ENCODE peak calls at places on chromosomes 4 and X, in seven cellular contexts. I, T, M, A, P, L and N are unnamed samples.

GRCh38 chrX:55008571-55009358 is 8.6 kb downstream of the APEX2 start:
- DNase-seq in P (no peak), L (no peak), I (peak), M (no peak), A (no peak), T (no peak), N (no peak)

GRCh38 chr4:24754586-24754985 is 40.8 kb upstream of the SOD3 start:
- DNase-seq in L (no peak), I (no peak), M (no peak), T (no peak), A (no peak), P (no peak), N (no peak)

GRCh38 chr4:48299560-48299959 is 29.9 kb upstream of the TEC start:
- DNase-seq in L (no peak), T (no peak), I (no peak), A (no peak), P (no peak), M (no peak), N (no peak)

GRCh38 chr4:147994491-147995385 is 262.9 kb downstream of the ARHGAP10 start:
- DNase-seq in I (no peak), L (no peak), P (no peak), A (no peak), T (no peak), M (no peak), N (no peak)

GRCh38 chrX:84709987-84710386 is 207.7 kb upstream of the HDX start:
- DNase-seq in T (no peak), P (no peak), M (no peak), A (no peak), L (no peak), I (no peak), N (no peak)

GRCh38 chr4:140152015-140152703 is 1.8 kb downstream of the MAML3 start:
- DNase-seq in T (no peak), A (peak), I (peak), L (no peak), M (peak), P (peak), N (peak)

GRCh38 chr4:56698329-56698728 is 17.2 kb upstream of the HOPX start:
- DNase-seq in P (no peak), M (no peak), I (no peak), A (no peak), T (no peak), L (no peak), N (no peak)

GRCh38 chr4:173333658-173334084 is 487 bp downstream of the HMGB2 start:
- DNase-seq in P (peak), I (no peak), T (peak), M (no peak), L (no peak), A (peak), N (no peak)

GRCh38 chr4:148026022-148026421 is 294.1 kb downstream of the ARHGAP10 start:
- DNase-seq in T (no peak), M (no peak), I (no peak), L (no peak), P (no peak), A (no peak), N (no peak)

GRCh38 chrX:108001218-108001814 is 19.1 kb upstream of the TEX13B start:
- DNase-seq in T (peak), P (peak), A (peak), L (no peak), M (no peak), I (peak), N (peak)

GRCh38 chrX:68867458-68868166 is 38.8 kb downstream of the EFNB1 start:
- DNase-seq in P (no peak), I (no peak), A (no peak), T (no peak), M (no peak), L (no peak), N (no peak)

GRCh38 chrX:18377802-18378201 is 23.3 kb upstream of the SCML2 start:
- DNase-seq in A (peak), P (peak), I (peak), L (no peak), T (peak), M (peak), N (peak)

GRCh38 chrX:10566726-10567097 is 53.7 kb downstream of the MID1 start:
- DNase-seq in M (no peak), P (no peak), A (no peak), T (no peak), I (no peak), L (no peak), N (no peak)

GRCh38 chrX:148376342-148376741 is 124.1 kb upstream of the AFF2 start:
- DNase-seq in M (no peak), P (no peak), T (no peak), L (no peak), I (no peak), A (no peak), N (no peak)

GRCh38 chrX:136146614-136147319 is 566 bp upstream of the FHL1 start:
- DNase-seq in L (no peak), I (no peak), T (no peak), P (no peak), M (peak), A (no peak), N (no peak)

GRCh38 chr4:42995343-42995944 is 102.9 kb downstream of the GRXCR1 start:
- DNase-seq in I (no peak), T (peak), L (no peak), P (peak), A (peak), M (no peak), N (peak)

GRCh38 chr4:140556372-140557085 is 12.2 kb downstream of the UCP1 start:
- DNase-seq in A (no peak), T (no peak), I (no peak), M (no peak), P (no peak), L (peak), N (no peak)

GRCh38 chr4:107247738-107248137 is 211.6 kb upstream of the DKK2 start:
- DNase-seq in I (no peak), M (no peak), A (no peak), L (no peak), P (no peak), T (no peak), N (no peak)

GRCh38 chrX:34656467-34656841 is 631 bp downstream of the TMEM47 start:
- DNase-seq in T (no peak), P (no peak), I (no peak), A (no peak), M (no peak), L (no peak), N (no peak)

GRCh38 chrX:34903316-34903715 is 39.3 kb upstream of the FAM47B start:
- DNase-seq in P (no peak), A (no peak), I (no peak), L (no peak), T (no peak), M (no peak), N (no peak)

GRCh38 chr4:54318904-54319303 is 89.8 kb downstream of the PDGFRA start:
- DNase-seq in A (peak), T (peak), M (no peak), I (peak), P (peak), L (no peak), N (peak)

GRCh38 chr4:5220028-5220427 is 168.7 kb downstream of the STK32B start:
- DNase-seq in P (no peak), M (no peak), I (no peak), A (no peak), L (no peak), T (no peak), N (peak)

GRCh38 chr4:5222951-5223350 is 171.7 kb downstream of the STK32B start:
- DNase-seq in A (no peak), P (no peak), I (no peak), M (no peak), L (no peak), T (no peak), N (no peak)

GRCh38 chr4:5218376-5219069 is 167.2 kb downstream of the STK32B start:
- DNase-seq in P (no peak), A (no peak), I (no peak), L (no peak), M (no peak), T (no peak), N (no peak)

GRCh38 chr4:5222047-5222446 is 170.8 kb downstream of the STK32B start:
- DNase-seq in M (no peak), I (no peak), T (no peak), A (no peak), P (no peak), L (no peak), N (no peak)

GRCh38 chr4:5224340-5224739 is 173.1 kb downstream of the STK32B start:
- DNase-seq in A (no peak), T (no peak), P (no peak), L (no peak), M (no peak), I (no peak), N (no peak)
- TF ChIP-seq JUND in A (no peak), T (no peak), P (no peak), L (no peak), M (no peak), I (no peak), N (no peak)

GRCh38 chr4:164301430-164301829 is 452.5 kb upstream of the SMIM31 start:
- DNase-seq in L (no peak), A (no peak), I (no peak), P (no peak), M (no peak), T (no peak), N (no peak)

GRCh38 chr4:164312671-164313070 is 441.3 kb upstream of the SMIM31 start:
- DNase-seq in L (no peak), T (no peak), I (no peak), M (no peak), P (no peak), A (no peak), N (no peak)

GRCh38 chr4:164304861-164305260 is 449.1 kb upstream of the SMIM31 start:
- DNase-seq in I (no peak), L (no peak), P (no peak), M (no peak), T (no peak), A (no peak), N (no peak)

GRCh38 chr4:164304240-164304639 is 449.7 kb upstream of the SMIM31 start:
- DNase-seq in L (no peak), M (no peak), P (no peak), I (no peak), T (no peak), A (no peak), N (no peak)

DNA sequence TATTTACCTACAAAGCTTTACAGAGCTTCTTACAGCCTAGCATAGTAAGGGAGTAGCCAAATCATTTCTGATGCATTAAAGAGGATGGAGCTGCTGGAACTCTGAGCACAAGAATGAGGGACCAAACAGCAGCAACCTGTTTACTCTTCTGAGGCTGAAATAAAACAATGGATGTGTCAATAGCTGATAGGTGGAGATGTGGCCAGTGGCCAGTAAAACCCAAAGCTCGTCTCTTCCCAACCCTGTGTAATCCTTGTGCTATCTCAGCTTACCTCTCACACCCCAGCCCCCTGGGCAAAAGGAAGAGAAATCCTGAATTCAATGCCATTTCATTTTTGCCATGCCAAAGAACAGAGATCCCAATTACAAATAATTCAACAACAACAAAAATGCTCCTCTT is 446.7 kb upstream of the SMIM31 start:
- DNase-seq in I (no peak), M (no peak), T (no peak), A (no peak), L (no peak), P (no peak), N (no peak)
- TF ChIP-seq JUND in I (no peak), M (no peak), T (no peak), A (no peak), L (no peak), P (no peak), N (no peak)

GRCh38 chr4:87840149-87840548 is 7.4 kb downstream of the MEPE start:
- DNase-seq in T (no peak), M (no peak), P (no peak), A (no peak), L (no peak), I (no peak), N (no peak)

GRCh38 chr4:87835192-87835591 is 2.4 kb downstream of the MEPE start:
- DNase-seq in A (no peak), M (no peak), I (no peak), T (no peak), P (no peak), L (no peak), N (no peak)

GRCh38 chr4:87838207-87838606 is 5.4 kb downstream of the MEPE start:
- DNase-seq in M (no peak), P (no peak), T (no peak), L (no peak), I (no peak), A (peak), N (peak)

GRCh38 chr4:87835732-87836131 is 3.0 kb downstream of the MEPE start:
- DNase-seq in L (no peak), T (no peak), P (no peak), I (no peak), M (no peak), A (no peak), N (no peak)

GRCh38 chr4:87839309-87839946 is 6.7 kb downstream of the MEPE start:
- DNase-seq in I (no peak), M (no peak), T (no peak), A (peak), P (no peak), L (no peak), N (peak)
- TF ChIP-seq JUND in I (no peak), M (no peak), T (no peak), A (no peak), P (no peak), L (no peak), N (no peak)

GRCh38 chr4:183637461-183637860 is 21.5 kb downstream of the RWDD4 start:
- DNase-seq in I (no peak), T (no peak), L (no peak), P (no peak), M (no peak), A (no peak), N (no peak)
- TF ChIP-seq JUND in I (peak), T (no peak), L (no peak), P (no peak), M (no peak), A (no peak), N (no peak)

GRCh38 chr4:132001542-132001941 is 1147.6 kb upstream of the PCDH10 start:
- DNase-seq in L (no peak), T (no peak), A (no peak), M (no peak), I (no peak), P (no peak), N (peak)

GRCh38 chr4:132003593-132003992 is 1145.5 kb upstream of the PCDH10 start:
- DNase-seq in P (no peak), L (no peak), M (no peak), I (no peak), A (no peak), T (no peak), N (no peak)
- TF ChIP-seq JUND in P (no peak), L (no peak), M (no peak), I (no peak), A (no peak), T (no peak), N (no peak)